ENCODE peak calls at places on chromosomes 7 and 10, in ten cellular contexts. T is PC-3; U is GM13976; X is activated CD8-positive, alpha-beta memory T cell treated with anti-CD3 and anti-CD28 coated beads, Interleukin-2, amount 50 U/mL, for 48 hours; A is fibroblast of lung; L is RWPE1; N is NCI-H1092; Y is left cardiac atrium; B is stimulated activated CD8-positive, alpha-beta memory T cell treated with anti-CD3 and anti-CD28 coated beads, Interleukin-12 subunit alpha, Interleukin-12 subunit beta, amount 100 ng/mL, for 1 hour; Z is mucosa of gallbladder. S is an unnamed sample.

GRCh38 chr10:74955796-74956195 is 129.4 kb downstream of the KAT6B start:
- DNase-seq in Z (no peak), B (no peak), T (no peak), A (no peak), U (no peak), N (no peak), L (no peak), Y (no peak), X (no peak), S (no peak)

GRCh38 chr7:155602750-155603149 is 41.7 kb upstream of the RBM33 start:
- DNase-seq in A (no peak), X (no peak), U (no peak), B (no peak), Z (no peak), T (no peak), N (no peak), L (no peak), Y (no peak), S (no peak)

GRCh38 chr10:131915990-131916766 is 15.4 kb downstream of the PPP2R2D start:
- DNase-seq in U (no peak), T (no peak), N (no peak), L (no peak), B (no peak), A (no peak), X (no peak), Z (no peak), Y (no peak), S (no peak)

GRCh38 chr7:123677316-123677715 is 21.6 kb downstream of the LMOD2 start:
- DNase-seq in U (no peak), A (no peak), N (no peak), B (no peak), T (no peak), L (no peak), Z (no peak), X (no peak), Y (no peak), S (no peak)

GRCh38 chr10:60433684-60434083 is 44.0 kb upstream of the ANK3 start:
- DNase-seq in L (no peak), Z (no peak), B (no peak), Y (no peak), U (no peak), A (peak; percentile 91), N (no peak), X (no peak), T (peak; percentile 61), S (no peak)

GRCh38 chr7:16356241-16356958 is 64.9 kb downstream of the CRPPA start:
- DNase-seq in L (no peak), U (no peak), Z (no peak), Y (no peak), T (no peak), A (peak; percentile 38), B (no peak), N (no peak), X (no peak), S (no peak)

GRCh38 chr10:74875966-74876365 is 49.6 kb downstream of the KAT6B start:
- DNase-seq in L (no peak), Y (no peak), A (no peak), T (peak; percentile 99), X (no peak), B (no peak), N (peak; percentile 4), Z (no peak), U (no peak), S (no peak)

GRCh38 chr10:44627591-44628354 is 242.9 kb upstream of the CXCL12 start:
- DNase-seq in U (no peak), N (no peak), T (peak; percentile 82), L (no peak), A (peak; percentile 75), X (no peak), B (no peak), Y (peak; percentile 24), Z (no peak), S (no peak)

GRCh38 chr10:22229756-22230330 is 12.0 kb upstream of the EBLN1 start:
- DNase-seq in B (no peak), X (no peak), T (peak; percentile 4), L (no peak), N (no peak), U (no peak), Y (no peak), Z (no peak), A (peak; percentile 7), S (no peak)

GRCh38 chr10:77405771-77406241 is 231.8 kb downstream of the KCNMA1 start:
- DNase-seq in L (peak; percentile 81), U (peak; percentile 47), B (no peak), T (peak; percentile 99), Y (peak; percentile 54), X (no peak), Z (peak; percentile 82), A (peak; percentile 79), N (peak; percentile 23), S (peak; percentile 78)

GRCh38 chr7:117350027-117350426 is 27.2 kb upstream of the WNT2 start:
- DNase-seq in Y (no peak), Z (no peak), L (no peak), U (no peak), A (no peak), X (no peak), T (no peak), N (no peak), B (no peak), S (no peak)

GRCh38 chr10:124906551-124907001 is 35.3 kb upstream of the ZRANB1 start:
- DNase-seq in Y (no peak), B (no peak), Z (no peak), L (no peak), A (peak; percentile 93), X (no peak), U (no peak), N (no peak), T (peak; percentile 17), S (no peak)

GRCh38 chr10:10528563-10528910 is 489.1 kb upstream of the CELF2 start:
- DNase-seq in T (no peak), A (peak; percentile 31), B (no peak), Y (no peak), X (no peak), Z (no peak), U (no peak), N (no peak), L (no peak), S (no peak)